ENCODE peak calls at places on chromosomes 3 and 15, in nine cellular contexts. One of them, this sample, is unnamed.
A peak's percentile ranks its signal among the peaks of the same experiment; 100 is the strongest.

GRCh38 chr15:81948751-81949150 is 97.1 kb downstream of the MEX3B start:
- DNase-seq in lower lobe of right lung: no peak
- DNase-seq in SW 1271: no peak
- DNase-seq in T-cell: no peak
- DNase-seq in stimulated activated CD4-positive, alpha-beta T cell treated with anti-CD3 and anti-CD28 coated beads, Interleukin-1b, Interleukin-23, amount 100 ng/mL, for 1 hour: no peak
- DNase-seq in fibroblast of gingiva: no peak
- DNase-seq in AG08395: no peak
- DNase-seq in HepG2: no peak
- DNase-seq in NCI-H1092 treated with DMSO at 0.1 percent for 48 hours: no peak
- DNase-seq in this sample: no peak

GRCh38 chr3:139472380-139473010 is 3.8 kb downstream of the RBP2 start:
- DNase-seq in fibroblast of gingiva: no peak
- DNase-seq in AG08395: no peak
- DNase-seq in T-cell: no peak
- DNase-seq in HepG2: no peak
- DNase-seq in lower lobe of right lung: no peak
- DNase-seq in NCI-H1092 treated with DMSO at 0.1 percent for 48 hours: no peak
- DNase-seq in SW 1271: no peak
- DNase-seq in stimulated activated CD4-positive, alpha-beta T cell treated with anti-CD3 and anti-CD28 coated beads, Interleukin-1b, Interleukin-23, amount 100 ng/mL, for 1 hour: no peak
- DNase-seq in this sample: no peak

GRCh38 chr3:134249935-134250716 is 533 bp downstream of the RYK start:
- DNase-seq in T-cell: peak; percentile 42
- DNase-seq in AG08395: peak; percentile 64
- DNase-seq in fibroblast of gingiva: peak; percentile 31
- DNase-seq in stimulated activated CD4-positive, alpha-beta T cell treated with anti-CD3 and anti-CD28 coated beads, Interleukin-1b, Interleukin-23, amount 100 ng/mL, for 1 hour: no peak
- DNase-seq in lower lobe of right lung: peak; percentile 78
- DNase-seq in NCI-H1092 treated with DMSO at 0.1 percent for 48 hours: peak; percentile 32
- DNase-seq in SW 1271: peak; percentile 63
- DNase-seq in HepG2: peak; percentile 39
- DNase-seq in this sample: peak; percentile 48

GRCh38 chr15:37086521-37086920 is 13.8 kb downstream of the MEIS2 start:
- DNase-seq in AG08395: no peak
- DNase-seq in lower lobe of right lung: no peak
- DNase-seq in fibroblast of gingiva: no peak
- DNase-seq in T-cell: no peak
- DNase-seq in NCI-H1092 treated with DMSO at 0.1 percent for 48 hours: no peak
- DNase-seq in SW 1271: no peak
- DNase-seq in HepG2: no peak
- DNase-seq in stimulated activated CD4-positive, alpha-beta T cell treated with anti-CD3 and anti-CD28 coated beads, Interleukin-1b, Interleukin-23, amount 100 ng/mL, for 1 hour: no peak
- DNase-seq in this sample: no peak

GRCh38 chr3:184320099-184320445 is 5.7 kb downstream of the EIF4G1 start:
- DNase-seq in AG08395: peak; percentile 99
- DNase-seq in lower lobe of right lung: peak; percentile 97
- DNase-seq in T-cell: no peak
- DNase-seq in SW 1271: peak; percentile 87
- DNase-seq in NCI-H1092 treated with DMSO at 0.1 percent for 48 hours: peak; percentile 72
- DNase-seq in HepG2: peak; percentile 34
- DNase-seq in stimulated activated CD4-positive, alpha-beta T cell treated with anti-CD3 and anti-CD28 coated beads, Interleukin-1b, Interleukin-23, amount 100 ng/mL, for 1 hour: no peak
- DNase-seq in fibroblast of gingiva: peak; percentile 98
- DNase-seq in this sample: peak; percentile 63

GRCh38 chr3:52372822-52373504 is 56.8 kb downstream of the DNAH1 start:
- DNase-seq in fibroblast of gingiva: no peak
- DNase-seq in NCI-H1092 treated with DMSO at 0.1 percent for 48 hours: no peak
- DNase-seq in HepG2: no peak
- DNase-seq in lower lobe of right lung: no peak
- DNase-seq in T-cell: no peak
- DNase-seq in SW 1271: no peak
- DNase-seq in stimulated activated CD4-positive, alpha-beta T cell treated with anti-CD3 and anti-CD28 coated beads, Interleukin-1b, Interleukin-23, amount 100 ng/mL, for 1 hour: no peak
- DNase-seq in AG08395: no peak
- DNase-seq in this sample: no peak

GRCh38 chr15:29656636-29657475 is 165.4 kb downstream of the TJP1 start:
- DNase-seq in lower lobe of right lung: no peak
- DNase-seq in SW 1271: no peak
- DNase-seq in stimulated activated CD4-positive, alpha-beta T cell treated with anti-CD3 and anti-CD28 coated beads, Interleukin-1b, Interleukin-23, amount 100 ng/mL, for 1 hour: no peak
- DNase-seq in HepG2: no peak
- DNase-seq in AG08395: no peak
- DNase-seq in NCI-H1092 treated with DMSO at 0.1 percent for 48 hours: no peak
- DNase-seq in T-cell: no peak
- DNase-seq in fibroblast of gingiva: no peak
- DNase-seq in this sample: no peak

GRCh38 chr3:52240886-52241244 is 1.9 kb upstream of the TWF2 start:
- DNase-seq in NCI-H1092 treated with DMSO at 0.1 percent for 48 hours: no peak
- DNase-seq in stimulated activated CD4-positive, alpha-beta T cell treated with anti-CD3 and anti-CD28 coated beads, Interleukin-1b, Interleukin-23, amount 100 ng/mL, for 1 hour: no peak
- DNase-seq in T-cell: no peak
- DNase-seq in lower lobe of right lung: no peak
- DNase-seq in HepG2: no peak
- DNase-seq in AG08395: no peak
- DNase-seq in fibroblast of gingiva: no peak
- DNase-seq in SW 1271: no peak
- DNase-seq in this sample: no peak

GRCh38 chr3:9247361-9248231 is 1.9 kb downstream of the SRGAP3 start:
- DNase-seq in NCI-H1092 treated with DMSO at 0.1 percent for 48 hours: no peak
- DNase-seq in SW 1271: no peak
- DNase-seq in lower lobe of right lung: no peak
- DNase-seq in fibroblast of gingiva: no peak
- DNase-seq in AG08395: no peak
- DNase-seq in T-cell: no peak
- DNase-seq in HepG2: no peak
- DNase-seq in stimulated activated CD4-positive, alpha-beta T cell treated with anti-CD3 and anti-CD28 coated beads, Interleukin-1b, Interleukin-23, amount 100 ng/mL, for 1 hour: no peak
- DNase-seq in this sample: no peak

GRCh38 chr15:29924750-29925149 is 102.5 kb upstream of the TJP1 start:
- DNase-seq in NCI-H1092 treated with DMSO at 0.1 percent for 48 hours: peak; percentile 24
- DNase-seq in stimulated activated CD4-positive, alpha-beta T cell treated with anti-CD3 and anti-CD28 coated beads, Interleukin-1b, Interleukin-23, amount 100 ng/mL, for 1 hour: no peak
- DNase-seq in lower lobe of right lung: peak; percentile 47
- DNase-seq in AG08395: peak; percentile 63
- DNase-seq in fibroblast of gingiva: peak; percentile 13
- DNase-seq in SW 1271: peak; percentile 70
- DNase-seq in HepG2: peak; percentile 60
- DNase-seq in T-cell: no peak
- DNase-seq in this sample: no peak

GRCh38 chr3:37554364-37554763 is 307.3 kb upstream of the CTDSPL start:
- DNase-seq in stimulated activated CD4-positive, alpha-beta T cell treated with anti-CD3 and anti-CD28 coated beads, Interleukin-1b, Interleukin-23, amount 100 ng/mL, for 1 hour: no peak
- DNase-seq in AG08395: no peak
- DNase-seq in fibroblast of gingiva: no peak
- DNase-seq in NCI-H1092 treated with DMSO at 0.1 percent for 48 hours: no peak
- DNase-seq in HepG2: no peak
- DNase-seq in SW 1271: no peak
- DNase-seq in lower lobe of right lung: no peak
- DNase-seq in T-cell: no peak
- DNase-seq in this sample: no peak

GRCh38 chr3:14298991-14299555 is 103.3 kb upstream of the SLC6A6 start:
- DNase-seq in AG08395: no peak
- DNase-seq in lower lobe of right lung: no peak
- DNase-seq in fibroblast of gingiva: no peak
- DNase-seq in HepG2: no peak
- DNase-seq in SW 1271: no peak
- DNase-seq in T-cell: no peak
- DNase-seq in NCI-H1092 treated with DMSO at 0.1 percent for 48 hours: no peak
- DNase-seq in stimulated activated CD4-positive, alpha-beta T cell treated with anti-CD3 and anti-CD28 coated beads, Interleukin-1b, Interleukin-23, amount 100 ng/mL, for 1 hour: no peak
- DNase-seq in this sample: no peak

GRCh38 chr3:62131620-62132019 is 241.7 kb downstream of the FEZF2 start:
- DNase-seq in NCI-H1092 treated with DMSO at 0.1 percent for 48 hours: no peak
- DNase-seq in stimulated activated CD4-positive, alpha-beta T cell treated with anti-CD3 and anti-CD28 coated beads, Interleukin-1b, Interleukin-23, amount 100 ng/mL, for 1 hour: no peak
- DNase-seq in HepG2: no peak
- DNase-seq in SW 1271: no peak
- DNase-seq in fibroblast of gingiva: no peak
- DNase-seq in AG08395: peak; percentile 23
- DNase-seq in lower lobe of right lung: no peak
- DNase-seq in T-cell: no peak
- DNase-seq in this sample: no peak

GRCh38 chr3:55089211-55089610 is 161.4 kb upstream of the LRTM1 start:
- DNase-seq in SW 1271: no peak
- DNase-seq in lower lobe of right lung: no peak
- DNase-seq in AG08395: no peak
- DNase-seq in NCI-H1092 treated with DMSO at 0.1 percent for 48 hours: no peak
- DNase-seq in fibroblast of gingiva: peak; percentile 33
- DNase-seq in stimulated activated CD4-positive, alpha-beta T cell treated with anti-CD3 and anti-CD28 coated beads, Interleukin-1b, Interleukin-23, amount 100 ng/mL, for 1 hour: no peak
- DNase-seq in T-cell: no peak
- DNase-seq in HepG2: no peak
- DNase-seq in this sample: no peak

GRCh38 chr15:86336051-86336788 is 256.5 kb downstream of the AGBL1 start:
- DNase-seq in fibroblast of gingiva: no peak
- DNase-seq in HepG2: no peak
- DNase-seq in NCI-H1092 treated with DMSO at 0.1 percent for 48 hours: no peak
- DNase-seq in T-cell: no peak
- DNase-seq in SW 1271: peak; percentile 67
- DNase-seq in AG08395: peak; percentile 80
- DNase-seq in lower lobe of right lung: no peak
- DNase-seq in stimulated activated CD4-positive, alpha-beta T cell treated with anti-CD3 and anti-CD28 coated beads, Interleukin-1b, Interleukin-23, amount 100 ng/mL, for 1 hour: no peak
- DNase-seq in this sample: no peak

GRCh38 chr3:52250122-52250521 is 4.6 kb downstream of the PPM1M start:
- DNase-seq in fibroblast of gingiva: no peak
- DNase-seq in stimulated activated CD4-positive, alpha-beta T cell treated with anti-CD3 and anti-CD28 coated beads, Interleukin-1b, Interleukin-23, amount 100 ng/mL, for 1 hour: no peak
- DNase-seq in lower lobe of right lung: no peak
- DNase-seq in AG08395: no peak
- DNase-seq in T-cell: no peak
- DNase-seq in NCI-H1092 treated with DMSO at 0.1 percent for 48 hours: no peak
- DNase-seq in SW 1271: no peak
- DNase-seq in HepG2: no peak
- DNase-seq in this sample: no peak

GRCh38 chr15:42800731-42801474 is 64.0 kb upstream of the CDAN1 start:
- DNase-seq in lower lobe of right lung: no peak
- DNase-seq in NCI-H1092 treated with DMSO at 0.1 percent for 48 hours: no peak
- DNase-seq in AG08395: no peak
- DNase-seq in HepG2: peak; percentile 12
- DNase-seq in T-cell: no peak
- DNase-seq in fibroblast of gingiva: no peak
- DNase-seq in SW 1271: no peak
- DNase-seq in stimulated activated CD4-positive, alpha-beta T cell treated with anti-CD3 and anti-CD28 coated beads, Interleukin-1b, Interleukin-23, amount 100 ng/mL, for 1 hour: no peak
- DNase-seq in this sample: no peak

GRCh38 chr3:195365371-195365770 is 77.4 kb downstream of the ACAP2 start:
- DNase-seq in fibroblast of gingiva: no peak
- DNase-seq in HepG2: no peak
- DNase-seq in AG08395: no peak
- DNase-seq in lower lobe of right lung: no peak
- DNase-seq in T-cell: no peak
- DNase-seq in NCI-H1092 treated with DMSO at 0.1 percent for 48 hours: no peak
- DNase-seq in stimulated activated CD4-positive, alpha-beta T cell treated with anti-CD3 and anti-CD28 coated beads, Interleukin-1b, Interleukin-23, amount 100 ng/mL, for 1 hour: no peak
- DNase-seq in SW 1271: no peak
- DNase-seq in this sample: no peak

GRCh38 chr15:40038267-40038653 is 721 bp downstream of the SRP14 start:
- DNase-seq in NCI-H1092 treated with DMSO at 0.1 percent for 48 hours: no peak
- DNase-seq in AG08395: peak; percentile 36
- DNase-seq in fibroblast of gingiva: no peak
- DNase-seq in HepG2: no peak
- DNase-seq in SW 1271: no peak
- DNase-seq in T-cell: no peak
- DNase-seq in lower lobe of right lung: no peak
- DNase-seq in stimulated activated CD4-positive, alpha-beta T cell treated with anti-CD3 and anti-CD28 coated beads, Interleukin-1b, Interleukin-23, amount 100 ng/mL, for 1 hour: no peak
- DNase-seq in this sample: no peak

This sample was measured in NCI-H1105.